ENCODE peak calls at places on chromosomes 16 and 17, in nine cellular contexts. P is GM23248, Y is fibroblast of lung, L is PC-9, N is PC-3, C is endothelial cell of umbilical vein, R is IMR-90, H is K562, O is neural progenitor cell. X is an unnamed sample.
A peak's percentile ranks its signal among the peaks of the same experiment; 100 is the strongest.

GRCh38 chr17:48717367-48718161 is 4.8 kb downstream of the PRAC1 start:
- DNase-seq in P (no peak), Y (no peak), L (no peak), N (peak; percentile 44), C (no peak), R (no peak), H (no peak), O (no peak), X (no peak)

GRCh38 chr16:88853336-88853941 is 3.3 kb downstream of the GALNS start:
- DNase-seq in P (no peak), Y (no peak), L (no peak), N (no peak), C (no peak), R (peak; percentile 5), H (no peak), O (no peak), X (no peak)

GRCh38 chr17:58332720-58333395 is 4.3 kb upstream of the TSPOAP1 start:
- DNase-seq in P (no peak), Y (no peak), L (no peak), N (no peak), C (no peak), R (no peak), H (no peak), O (no peak), X (peak; percentile 62)

GRCh38 chr17:71948703-71949422 is 172.0 kb upstream of the SOX9 start:
- DNase-seq in P (peak; percentile 6), Y (no peak), L (no peak), N (no peak), C (no peak), R (no peak), H (no peak), O (no peak), X (no peak)

GRCh38 chr16:55179858-55180585 is 144.0 kb upstream of the IRX6 start:
- DNase-seq in P (no peak), Y (no peak), L (no peak), N (no peak), C (no peak), R (no peak), H (no peak), O (peak; percentile 54), X (no peak)

GRCh38 chr17:8631554-8631877 is 991 bp upstream of the MYH10 start:
- DNase-seq in P (peak; percentile 43), Y (no peak), L (no peak), N (no peak), C (no peak), R (peak; percentile 20), H (no peak), O (no peak), X (peak; percentile 61)

GRCh38 chr17:74542727-74543383 is 3.1 kb downstream of the CD300C start:
- DNase-seq in P (no peak), Y (no peak), L (no peak), N (no peak), C (no peak), R (no peak), H (no peak), O (no peak), X (no peak)

GRCh38 chr17:48593840-48594411 is 347 bp upstream of the HOXB5 start:
- DNase-seq in P (peak; percentile 87), Y (peak; percentile 100), L (no peak), N (peak; percentile 88), C (peak; percentile 86), R (peak; percentile 99), H (peak; percentile 86), O (peak; percentile 87), X (peak; percentile 99)

DNA sequence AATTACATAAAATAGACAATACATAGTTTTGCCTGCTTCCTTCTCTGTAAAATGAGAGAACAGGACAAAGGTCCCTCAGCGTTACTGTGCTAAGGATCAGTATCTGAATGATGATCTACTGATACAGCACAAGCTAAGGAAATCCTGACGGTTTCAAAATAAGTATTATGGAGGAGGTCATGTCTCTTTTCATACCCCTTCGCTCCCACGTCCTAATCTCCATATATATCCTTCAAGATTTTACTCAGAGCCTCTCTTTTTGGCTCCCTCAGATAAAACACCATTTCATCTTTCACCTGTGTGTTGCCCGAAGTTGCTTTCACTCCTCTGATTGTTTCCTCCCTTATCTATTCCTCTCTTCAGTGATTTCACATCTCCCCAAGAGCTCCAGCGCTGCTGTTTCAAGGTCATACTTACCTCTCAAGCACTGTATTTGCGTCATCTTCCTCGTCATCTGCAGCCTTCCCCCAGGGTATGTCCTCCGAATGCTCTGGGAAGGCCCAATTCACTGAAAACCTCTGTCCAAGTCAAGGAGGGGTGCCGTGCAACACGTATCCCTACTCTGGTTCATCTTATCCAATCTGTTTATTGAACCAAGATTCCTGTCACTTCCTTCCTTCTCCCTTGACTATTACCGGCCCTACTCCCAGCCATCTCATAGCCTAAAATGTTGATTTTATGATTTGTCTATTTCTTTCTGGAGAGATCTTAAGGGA is 1.2 kb upstream of the BLTP2 start:
- DNase-seq in P (peak; percentile 4), Y (no peak), L (no peak), N (no peak), C (no peak), R (no peak), H (peak; percentile 76), O (no peak), X (no peak)
- H2AFZ ChIP-seq in P (peak overlapping the region; percentile 88), Y (peak overlapping the region; percentile 20), L (no peak overlapping the region), N (no peak overlapping the region), C (peak overlapping the region; percentile 72), R (no peak overlapping the region), H (peak overlapping the region; percentile 84), O (no peak overlapping the region), X (peak overlapping the region; percentile 61)

GRCh38 chr17:78325076-78325712 is 34.7 kb downstream of the SOCS3 start:
- DNase-seq in P (peak; percentile 91), Y (peak; percentile 55), L (no peak), N (no peak), C (peak; percentile 57), R (peak; percentile 61), H (no peak), O (peak; percentile 34), X (peak; percentile 90)
- H3K4me3 ChIP-seq in P (peak overlapping the region; percentile 40), Y (no peak overlapping the region), L (no peak overlapping the region), N (no peak overlapping the region), C (no peak overlapping the region), R (no peak overlapping the region), H (no peak overlapping the region), O (no peak overlapping the region), X (peak overlapping the region; percentile 39)

DNA sequence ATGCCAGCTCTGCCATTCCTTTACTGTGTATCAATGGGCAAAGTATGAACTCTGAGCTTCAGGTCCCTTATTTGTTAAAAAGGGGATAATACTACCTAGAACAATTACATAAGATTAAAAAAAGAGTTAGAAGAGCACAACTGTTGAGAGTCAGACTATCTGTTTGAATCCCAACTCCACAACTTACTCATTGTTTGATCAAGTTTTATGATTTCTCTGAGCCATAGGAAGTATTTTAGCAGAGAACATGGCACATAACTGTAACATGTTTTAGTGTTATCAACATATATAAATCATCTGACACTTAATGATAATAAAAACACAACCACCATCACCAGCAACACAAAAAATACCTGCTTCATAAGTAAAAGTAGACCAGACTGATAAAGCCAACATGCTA is 421.3 kb downstream of the ZFHX3 start:
- DNase-seq in P (no peak), Y (no peak), L (no peak), N (peak; percentile 15), C (no peak), R (no peak), H (no peak), O (no peak), X (no peak)
- H2AFZ ChIP-seq in P (no peak overlapping the region), Y (no peak overlapping the region), L (peak overlapping the region; percentile 79), N (peak overlapping the region; percentile 72), C (no peak overlapping the region), R (no peak overlapping the region), H (peak overlapping the region; percentile 83), O (peak overlapping the region; percentile 3), X (no peak overlapping the region)

DNA sequence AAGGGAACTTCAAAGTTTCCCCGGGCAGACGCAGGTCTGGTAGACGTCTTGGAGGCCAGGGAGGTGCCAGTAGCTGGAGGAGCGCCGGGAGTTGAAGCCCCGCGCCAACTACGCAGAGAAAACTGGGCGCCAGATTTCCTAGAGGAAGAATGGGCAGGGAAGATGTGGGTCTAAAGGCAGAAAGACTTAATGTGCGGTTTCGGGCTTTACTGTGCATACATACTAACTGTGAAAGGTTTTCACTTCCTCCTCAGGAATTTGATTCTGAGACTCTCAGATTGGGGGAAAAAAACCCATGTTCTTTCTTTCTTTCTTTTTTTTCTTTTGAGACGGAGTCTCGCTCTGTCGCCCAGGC is 331 bp upstream of the ZNF287 start:
- DNase-seq in P (no peak), Y (no peak), L (no peak), N (no peak), C (no peak), R (no peak), H (no peak), O (no peak), X (no peak)
- H3K4me3 ChIP-seq in P (peak overlapping the region; percentile 80), Y (no peak overlapping the region), L (no peak overlapping the region), N (peak overlapping the region; percentile 80), C (no peak overlapping the region), R (peak overlapping the region; percentile 14), H (no peak overlapping the region), O (peak overlapping the region; percentile 61), X (peak overlapping the region; percentile 89)

GRCh38 chr16:354286-354881 is 1.9 kb upstream of the AXIN1 start:
- DNase-seq in P (no peak), Y (no peak), L (no peak), N (no peak), C (no peak), R (no peak), H (no peak), O (no peak), X (peak; percentile 52)

GRCh38 chr16:352547-353403 is at the start of gene AXIN1:
- DNase-seq in P (peak; percentile 94), Y (peak; percentile 89), L (peak; percentile 89), N (peak; percentile 94), C (peak; percentile 85), R (peak; percentile 85), H (peak; percentile 99), O (peak; percentile 100), X (peak; percentile 100)

GRCh38 chr16:351804-352520 is 561 bp downstream of the AXIN1 start:
- DNase-seq in P (peak; percentile 61), Y (peak; percentile 6), L (no peak), N (no peak), C (no peak), R (no peak), H (no peak), O (peak; percentile 61), X (peak; percentile 96)

GRCh38 chr16:354971-355441 is 2.5 kb upstream of the AXIN1 start:
- DNase-seq in P (no peak), Y (no peak), L (no peak), N (no peak), C (no peak), R (no peak), H (no peak), O (no peak), X (peak; percentile 66)

DNA sequence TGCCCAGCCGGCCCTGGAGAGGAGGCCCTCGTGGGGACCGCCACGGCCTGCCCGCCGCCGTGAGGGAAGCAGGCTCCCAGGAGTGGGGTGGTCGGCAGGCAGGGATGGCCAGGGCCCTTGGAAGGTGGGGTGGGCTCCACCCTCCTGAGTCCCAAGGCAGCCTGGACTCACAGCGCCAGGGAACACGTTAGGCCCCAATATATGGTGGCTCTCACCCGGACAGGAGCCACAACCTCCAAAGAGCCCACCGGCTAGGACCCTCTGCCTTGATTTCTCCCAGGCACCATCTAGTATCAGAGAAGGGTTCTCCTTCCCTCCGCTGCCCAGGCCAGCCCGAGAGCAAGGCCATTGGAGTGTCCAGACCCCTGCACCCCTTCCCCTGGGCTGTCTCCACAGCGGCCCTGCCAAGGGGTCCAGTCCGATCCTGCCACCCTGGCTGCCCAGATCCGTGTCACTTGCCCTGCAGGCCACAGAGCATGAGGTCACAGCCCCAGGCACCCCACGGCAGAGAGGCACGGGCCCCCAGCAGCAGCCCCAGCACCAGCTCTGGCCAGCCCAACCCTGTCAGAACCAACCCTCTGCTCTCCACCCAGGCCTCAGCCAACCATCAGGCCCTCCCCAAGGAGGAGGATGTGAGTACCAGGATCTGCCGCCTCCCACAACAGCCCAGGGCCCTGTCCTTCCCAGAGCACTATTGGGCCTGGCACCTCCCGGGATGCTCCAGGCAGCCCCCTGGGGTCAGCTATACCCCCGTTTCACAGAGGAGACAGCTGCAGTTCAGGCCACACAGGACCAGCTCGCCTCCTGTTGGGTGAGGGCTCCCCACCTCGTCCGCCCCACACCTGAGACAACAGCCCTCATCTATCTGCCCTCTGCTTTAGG is 1.1 kb upstream of the AXIN1 start:
- DNase-seq in P (peak; percentile 33), Y (no peak), L (no peak), N (no peak), C (no peak), R (no peak), H (no peak), O (no peak), X (peak; percentile 90)
- H2AFZ ChIP-seq in P (peak overlapping the region; percentile 21), Y (peak overlapping the region; percentile 33), L (peak overlapping the region; percentile 82), N (peak overlapping the region; percentile 74), C (peak overlapping the region; percentile 19), R (peak overlapping the region; percentile 98), H (peak overlapping the region; percentile 89), O (peak overlapping the region; percentile 74), X (peak overlapping the region; percentile 56)

X was measured in osteoblast.